ENCODE peak calls at places on chromosomes 2 and 18, in four cellular contexts. F, K, V and E are unnamed samples.

GRCh38 chr2:119240311-119241204 is 16.9 kb downstream of the STEAP3 start:
- DNase-seq in V (no peak), F (no peak), K (no peak), E (no peak)

GRCh38 chr2:70984576-70985282 is 6.3 kb downstream of the ANKRD53 start:
- DNase-seq in F (peak), V (peak), K (peak), E (peak)

GRCh38 chr18:54162431-54162830 is 62.0 kb downstream of the MBD2 start:
- DNase-seq in K (no peak), V (no peak), F (no peak), E (no peak)

GRCh38 chr2:230012242-230012884 is 56.4 kb downstream of the SLC16A14 start:
- DNase-seq in K (no peak), V (no peak), F (no peak), E (no peak)

GRCh38 chr2:239366740-239367139 is 34.1 kb downstream of the HDAC4 start:
- DNase-seq in V (no peak), K (no peak), F (no peak), E (no peak)

GRCh38 chr2:23029111-23029510 is 355.9 kb upstream of the KLHL29 start:
- DNase-seq in F (no peak), V (no peak), K (no peak), E (no peak)

GRCh38 chr2:218717262-218717661 is 6.6 kb downstream of the TTLL4 start:
- DNase-seq in V (no peak), K (peak), F (no peak), E (no peak)

GRCh38 chr2:19488009-19488691 is 129.7 kb upstream of the OSR1 start:
- DNase-seq in V (no peak), F (no peak), K (peak), E (no peak)

GRCh38 chr18:36766836-36767235 is 62.0 kb downstream of the TPGS2 start:
- DNase-seq in K (no peak), F (no peak), V (no peak), E (no peak)

GRCh38 chr2:217820066-217820819 is 182.6 kb downstream of the TNS1 start:
- DNase-seq in K (no peak), V (no peak), F (no peak), E (no peak)

GRCh38 chr2:203470371-203470770 is 64.7 kb downstream of the RAPH1 start:
- DNase-seq in K (no peak), V (no peak), F (no peak), E (no peak)

GRCh38 chr2:239731422-239731821 is 293.7 kb downstream of the NDUFA10 start:
- DNase-seq in K (no peak), V (no peak), F (no peak), E (no peak)

GRCh38 chr2:13193075-13193474 is 476.3 kb downstream of the TRIB2 start:
- DNase-seq in F (no peak), K (peak), V (no peak), E (no peak)

GRCh38 chr18:62569081-62569480 is 46.3 kb downstream of the ZCCHC2 start:
- DNase-seq in K (no peak), F (no peak), V (no peak), E (no peak)

GRCh38 chr18:45456076-45457066 is 158.9 kb upstream of the SLC14A2 start:
- DNase-seq in V (no peak), F (no peak), K (no peak), E (no peak)

GRCh38 chr2:164430166-164430783 is 191.0 kb downstream of the GRB14 start:
- DNase-seq in V (no peak), K (peak), F (no peak), E (no peak)